ENCODE peak calls at places on chromosomes 7 and 10, in four cellular contexts. X, Z, E and D are unnamed samples.

GRCh38 chr7:50856231-50856630 is 73.5 kb upstream of the GRB10 start:
- DNase-seq in X (no peak), Z (no peak), E (no peak), D (no peak)

GRCh38 chr10:23053036-23053435 is 42.3 kb upstream of the MSRB2 start:
- DNase-seq in X (no peak), Z (no peak), E (no peak), D (no peak)

GRCh38 chr10:129780901-129781795 is 182.9 kb downstream of the EBF3 start:
- DNase-seq in X (no peak), Z (no peak), E (no peak), D (no peak)

GRCh38 chr10:127315888-127316287 is 119.5 kb upstream of the INSYN2A start:
- DNase-seq in X (no peak), Z (no peak), E (no peak), D (no peak)

GRCh38 chr7:43443380-43443779 is 139.5 kb upstream of the STK17A start:
- DNase-seq in X (no peak), Z (no peak), E (no peak), D (no peak)

GRCh38 chr7:42023216-42023724 is 213.7 kb downstream of the GLI3 start:
- DNase-seq in X (no peak), Z (no peak), E (no peak), D (no peak)

GRCh38 chr7:4270268-4270667 is 411.8 kb upstream of the FOXK1 start:
- DNase-seq in X (no peak), Z (no peak), E (no peak), D (no peak)

GRCh38 chr7:46940178-46940577 is 641.7 kb downstream of the TNS3 start:
- DNase-seq in X (no peak), Z (no peak), E (no peak), D (no peak)

GRCh38 chr7:138645284-138645683 is 55.9 kb downstream of the SVOPL start:
- DNase-seq in X (peak; percentile 36), Z (no peak), E (no peak), D (no peak)

GRCh38 chr10:101968910-101969321 is 87.1 kb downstream of the ARMH3 start:
- DNase-seq in X (no peak), Z (no peak), E (no peak), D (no peak)

GRCh38 chr7:149642579-149642978 is 130.8 kb downstream of the ZNF467 start:
- DNase-seq in X (peak; percentile 28), Z (no peak), E (no peak), D (no peak)

GRCh38 chr10:126264089-126265018 is 123.9 kb downstream of the ADAM12 start:
- DNase-seq in X (no peak), Z (peak; percentile 35), E (no peak), D (no peak)

GRCh38 chr7:82312646-82313045 is 130.9 kb downstream of the CACNA2D1 start:
- DNase-seq in X (no peak), Z (no peak), E (no peak), D (no peak)

GRCh38 chr10:46560381-46560780 is 3.9 kb upstream of the GPRIN2 start:
- DNase-seq in X (peak; percentile 5), Z (no peak), E (no peak), D (peak; percentile 1)

GRCh38 chr7:88357794-88358533 is 51.3 kb upstream of the STEAP4 start:
- DNase-seq in X (no peak), Z (no peak), E (no peak), D (no peak)

GRCh38 chr10:92640110-92640509 is 47.2 kb downstream of the KIF11 start:
- DNase-seq in X (no peak), Z (peak; percentile 57), E (peak; percentile 52), D (no peak)

GRCh38 chr10:49761789-49762565 is at the start of gene OGDHL:
- DNase-seq in X (peak; percentile 82), Z (peak; percentile 89), E (peak; percentile 4), D (no peak)